ENCODE peak calls at places on chromosomes 3 and 15, in nine cellular contexts. W is immature natural killer cell; P is Jurkat, Clone E6-1; M is aorta; U is left ventricle myocardium inferior; I is hippocampal formation; C is activated CD4-positive, alpha-beta T cell treated with anti-CD3 and anti-CD28 coated beads for 36 hours; E is stimulated activated CD8-positive, alpha-beta memory T cell treated with anti-CD3 and anti-CD28 coated beads, Interleukin-7, amount 100 ng/mL, for 24 hours; K is NT2/D1. L is an unnamed sample.

GRCh38 chr3:48407542-48408099 is 22.3 kb downstream of the PLXNB1 start:
- DNase-seq in K (no peak), E (no peak), M (peak), U (no peak), I (no peak), C (no peak), W (no peak), P (no peak), L (no peak)

GRCh38 chr3:149613988-149614387 is 43.8 kb downstream of the WWTR1 start:
- DNase-seq in I (no peak), M (no peak), C (no peak), E (no peak), U (no peak), P (no peak), W (no peak), K (no peak), L (no peak)

GRCh38 chr3:155859859-155860258 is 5.6 kb upstream of the SLC33A1 start:
- DNase-seq in W (no peak), C (no peak), P (no peak), I (no peak), U (no peak), K (no peak), E (no peak), M (no peak), L (no peak)

GRCh38 chr3:134777341-134777740 is 17.7 kb upstream of the EPHB1 start:
- DNase-seq in C (no peak), E (no peak), I (no peak), P (no peak), W (no peak), K (no peak), U (no peak), M (no peak), L (no peak)

GRCh38 chr15:61517335-61517734 is 288.2 kb upstream of the RORA start:
- DNase-seq in E (no peak), K (no peak), M (no peak), P (no peak), C (no peak), U (no peak), W (no peak), I (no peak), L (no peak)

GRCh38 chr15:39312984-39313383 is 267.9 kb upstream of the THBS1 start:
- DNase-seq in M (no peak), K (no peak), P (peak), I (no peak), U (no peak), C (peak), E (no peak), W (no peak), L (no peak)

GRCh38 chr15:88711806-88712205 is 73.0 kb downstream of the ISG20 start:
- DNase-seq in W (no peak), K (no peak), I (no peak), E (no peak), U (no peak), M (no peak), P (no peak), C (no peak), L (no peak)

GRCh38 chr3:183092256-183092655 is 7.0 kb downstream of the MCCC1 start:
- DNase-seq in C (no peak), E (no peak), W (no peak), M (no peak), K (no peak), U (no peak), P (no peak), I (no peak), L (no peak)

GRCh38 chr15:49331951-49332350 is 91.1 kb upstream of the FGF7 start:
- DNase-seq in M (no peak), C (peak), P (no peak), I (no peak), U (no peak), W (no peak), E (no peak), K (no peak), L (no peak)

GRCh38 chr3:50068134-50068533 is 20.6 kb upstream of the RBM5 start:
- DNase-seq in W (no peak), E (no peak), K (no peak), P (no peak), U (no peak), C (no peak), I (no peak), M (no peak), L (no peak)

GRCh38 chr3:46737320-46737719 is 19.7 kb upstream of the PRSS50 start:
- DNase-seq in P (peak), U (no peak), I (no peak), C (no peak), M (no peak), E (no peak), K (no peak), W (no peak), L (no peak)